ENCODE peak calls at places on chromosomes 2 and 18, in ten cellular contexts. Z is NCI-H1048; D is stimulated activated naive CD8-positive, alpha-beta T cell treated with anti-CD3 and anti-CD28 coated beads, Interleukin-15, Interleukin-2, amounts not matched to agents 100 U/mL and 50 U/mL, for 24 hours; A is mesendoderm; V is activated T-helper 1 cell treated with Interleukin-2 at 50 U/mL for 16 hours; Q is A172; L is neuronal stem cell; Y is skeletal muscle cell; U is tibial nerve; F is T-helper 2 cell. M is an unnamed sample.

GRCh38 chr18:28177828-28178635 is 1.1 kb upstream of the CDH2 start:
- DNase-seq in U (no peak), F (no peak), D (peak; percentile 3), Y (no peak), L (peak; percentile 80), Z (peak; percentile 17), A (peak; percentile 95), V (no peak), Q (peak; percentile 68), M (no peak)

GRCh38 chr18:34493566-34494358 is 216.3 kb upstream of the DTNA start:
- DNase-seq in Q (no peak), V (no peak), U (no peak), Z (no peak), Y (no peak), A (peak; percentile 82), F (no peak), L (peak; percentile 40), D (peak; percentile 6), M (peak; percentile 61)

GRCh38 chr2:3317277-3317685 is 60.3 kb downstream of the EIPR1 start:
- DNase-seq in Y (no peak), U (no peak), A (no peak), Q (no peak), D (no peak), L (no peak), V (no peak), Z (no peak), F (no peak), M (no peak)

GRCh38 chr2:202632682-202633081 is 2.1 kb upstream of the FAM117B start:
- DNase-seq in Z (no peak), L (no peak), V (no peak), F (no peak), U (peak; percentile 34), Y (peak; percentile 18), Q (no peak), A (no peak), D (no peak), M (no peak)

GRCh38 chr2:202158796-202159195 is 79.6 kb downstream of the SUMO1 start:
- DNase-seq in V (no peak), Z (no peak), L (no peak), Q (no peak), U (no peak), A (no peak), Y (no peak), D (no peak), F (no peak), M (no peak)

GRCh38 chr2:179596018-179596417 is 265.4 kb downstream of the ZNF385B start:
- DNase-seq in U (no peak), V (no peak), A (no peak), L (no peak), Q (no peak), D (no peak), F (no peak), Z (no peak), Y (peak; percentile 83), M (no peak)

GRCh38 chr2:47274054-47274779 is 119.1 kb upstream of the STPG4 start:
- DNase-seq in F (no peak), Y (peak; percentile 79), Z (no peak), V (no peak), U (no peak), A (no peak), D (no peak), L (no peak), Q (peak; percentile 88), M (no peak)

GRCh38 chr2:232887171-232887850 is 17.2 kb downstream of the SNORC start:
- DNase-seq in V (no peak), F (no peak), L (no peak), Y (no peak), D (no peak), Q (no peak), A (peak; percentile 55), Z (no peak), U (no peak), M (no peak)

GRCh38 chr18:7174359-7175107 is 56.4 kb upstream of the LRRC30 start:
- DNase-seq in A (peak; percentile 88), Q (peak; percentile 15), V (no peak), U (no peak), Z (no peak), L (no peak), D (no peak), Y (no peak), F (no peak), M (no peak)

GRCh38 chr2:240465765-240466578 is 30.5 kb downstream of the GPC1 start:
- DNase-seq in A (no peak), D (no peak), U (no peak), Y (no peak), V (no peak), Q (no peak), Z (no peak), F (no peak), L (no peak), M (peak; percentile 11)

M was measured in gastrocnemius medialis.